ENCODE peak calls at places on chromosomes 4 and X, in ten cellular contexts. R is T-helper 17 cell; W is lower leg skin; C is Karpas-422; Y is glomerular endothelial cell; F is ELR; V is CD8-positive, alpha-beta T cell; O is stimulated activated CD8-positive, alpha-beta memory T cell treated with anti-CD3 and anti-CD28 coated beads, Interleukin-7, amount 100 ng/mL, for 24 hours; D is omental fat pad; G is GM04503. L is an unnamed sample.

GRCh38 chr4:38160487-38161207 is 200.4 kb downstream of the PTTG2 start:
- DNase-seq in R (no peak), F (peak; percentile 97), G (peak; percentile 98), Y (peak; percentile 88), D (no peak), C (peak; percentile 60), O (no peak), V (peak; percentile 32), W (peak; percentile 87), L (no peak)

GRCh38 chr4:10457255-10457801 is at the start of gene ZNF518B:
- DNase-seq in C (peak; percentile 92), W (no peak), G (no peak), Y (no peak), F (peak; percentile 58), R (peak; percentile 81), D (no peak), O (peak; percentile 48), V (peak; percentile 77), L (peak; percentile 84)

GRCh38 chr4:1610791-1611500 is 73.2 kb downstream of the FAM53A start:
- DNase-seq in V (no peak), W (no peak), D (no peak), C (no peak), O (no peak), G (no peak), R (no peak), Y (no peak), F (no peak), L (no peak)

GRCh38 chrX:53073115-53073581 is 9.0 kb upstream of the TSPYL2 start:
- DNase-seq in D (no peak), C (no peak), R (no peak), V (no peak), G (no peak), Y (no peak), F (no peak), O (no peak), W (no peak), L (no peak)

GRCh38 chr4:157075401-157075800 is 549 bp upstream of the GLRB start:
- DNase-seq in F (peak; percentile 3), O (no peak), C (no peak), R (no peak), D (no peak), V (no peak), Y (no peak), W (no peak), G (no peak), L (no peak)

GRCh38 chr4:99945718-99946345 is 586 bp downstream of the DNAJB14 start:
- DNase-seq in O (no peak), Y (no peak), D (no peak), V (no peak), W (no peak), G (no peak), C (peak; percentile 75), F (peak; percentile 47), R (peak; percentile 26), L (no peak)

GRCh38 chrX:124239911-124240310 is 92.5 kb upstream of the TEX13D start:
- DNase-seq in W (no peak), G (no peak), D (no peak), Y (no peak), V (no peak), R (no peak), C (no peak), O (no peak), F (no peak), L (no peak)

GRCh38 chrX:34401411-34401810 is 255.7 kb downstream of the TMEM47 start:
- DNase-seq in V (no peak), G (no peak), C (no peak), R (no peak), W (no peak), F (no peak), O (no peak), Y (no peak), D (no peak), L (no peak)

GRCh38 chr4:101221294-101221693 is 126.0 kb downstream of the PPP3CA start:
- DNase-seq in O (no peak), R (no peak), F (no peak), G (no peak), Y (no peak), W (no peak), V (no peak), C (no peak), D (no peak), L (no peak)

GRCh38 chr4:148515248-148515647 is 73.0 kb upstream of the NR3C2 start:
- DNase-seq in R (no peak), O (no peak), D (no peak), Y (peak; percentile 91), W (no peak), V (no peak), G (no peak), F (peak; percentile 89), C (no peak), L (no peak)

GRCh38 chrX:22041931-22042530 is 9.9 kb downstream of the PHEX start:
- DNase-seq in Y (no peak), V (no peak), F (no peak), R (no peak), C (no peak), G (no peak), O (no peak), D (no peak), W (no peak), L (no peak)

GRCh38 chrX:119698835-119699234 is 5.9 kb upstream of the SEPTIN6 start:
- DNase-seq in W (no peak), O (no peak), R (no peak), F (peak; percentile 66), Y (no peak), G (no peak), D (no peak), C (peak; percentile 73), V (no peak), L (no peak)

GRCh38 chrX:102712216-102712966 is at the start of gene GPRASP2:
- DNase-seq in O (no peak), D (no peak), Y (no peak), W (peak; percentile 14), V (peak; percentile 14), F (peak; percentile 49), R (peak; percentile 9), C (no peak), G (no peak), L (no peak)